ENCODE peak calls at places on chromosomes 11 and 22, in six cellular contexts. E is Calu3, F is HCT116, P is ACHN, S is amygdala, L is cardiac muscle cell. U is an unnamed sample.

GRCh38 chr11:112634551-112634950 is 326.7 kb upstream of the NCAM1 start:
- DNase-seq in E (no peak), P (no peak), L (no peak), F (no peak), S (no peak), U (no peak)

GRCh38 chr11:76659672-76660532 is 10.6 kb downstream of the LRRC32 start:
- DNase-seq in E (no peak), P (no peak), F (no peak), L (no peak), S (no peak), U (no peak)

GRCh38 chr11:94895451-94895850 is 77.9 kb downstream of the CWC15 start:
- DNase-seq in F (no peak), E (no peak), S (no peak), L (no peak), P (peak), U (no peak)

GRCh38 chr11:73990727-73991126 is 8.1 kb upstream of the UCP2 start:
- DNase-seq in L (no peak), F (no peak), P (no peak), E (no peak), S (no peak), U (no peak)

GRCh38 chr11:12746593-12747097 is 72.4 kb downstream of the TEAD1 start:
- DNase-seq in E (peak), P (no peak), S (no peak), F (peak), L (peak), U (no peak)

GRCh38 chr11:8235925-8236324 is 27.8 kb downstream of the LMO1 start:
- DNase-seq in S (no peak), L (no peak), P (no peak), E (no peak), F (no peak), U (no peak)

GRCh38 chr11:46916669-46917108 is 1.7 kb downstream of the LRP4 start:
- DNase-seq in E (peak), S (no peak), L (peak), P (peak), F (no peak), U (no peak)

GRCh38 chr22:32880906-32881596 is 79.5 kb downstream of the TIMP3 start:
- DNase-seq in E (peak), P (no peak), F (no peak), S (no peak), L (peak), U (peak)

GRCh38 chr11:34997872-34998548 is 81.6 kb downstream of the PDHX start:
- DNase-seq in F (no peak), P (peak), S (no peak), E (no peak), L (no peak), U (no peak)

GRCh38 chr22:29773233-29773632 is 6.1 kb downstream of the UQCR10 start:
- DNase-seq in L (no peak), P (peak), S (no peak), E (peak), F (peak), U (no peak)

GRCh38 chr22:19177164-19178064 is 1.1 kb downstream of the SLC25A1 start:
- DNase-seq in P (no peak), F (no peak), L (no peak), S (no peak), E (no peak), U (no peak)

GRCh38 chr22:37088108-37088605 is 21.4 kb downstream of the TMPRSS6 start:
- DNase-seq in L (no peak), S (no peak), P (no peak), F (peak), E (peak), U (no peak)

GRCh38 chr22:45743687-45744086 is 72.1 kb downstream of the ATXN10 start:
- DNase-seq in L (no peak), S (no peak), F (no peak), E (peak), P (no peak), U (no peak)

GRCh38 chr11:72842126-72842525 is 27.9 kb downstream of the ATG16L2 start:
- DNase-seq in E (no peak), F (no peak), P (no peak), S (no peak), L (no peak), U (no peak)

GRCh38 chr11:57704932-57705331 is 7.1 kb downstream of the MED19 start:
- DNase-seq in E (no peak), L (no peak), F (no peak), S (no peak), P (no peak), U (no peak)